ENCODE peak calls at places on chromosomes 6 and 20, in seven cellular contexts. One of them, this sample, is unnamed.

GRCh38 chr6:2523061-2523460 is 227.7 kb downstream of the MYLK4 start:
- DNase-seq in transverse colon: no peak
- DNase-seq in A549: no peak
- DNase-seq in stomach: no peak
- DNase-seq in GM12878: no peak
- DNase-seq in upper lobe of left lung: no peak
- DNase-seq in tibial nerve: no peak
- DNase-seq in this sample: no peak

GRCh38 chr6:134182528-134182927 is 130.1 kb upstream of the SLC2A12 start:
- DNase-seq in transverse colon: no peak
- DNase-seq in A549: no peak
- DNase-seq in stomach: no peak
- DNase-seq in GM12878: no peak
- DNase-seq in upper lobe of left lung: no peak
- DNase-seq in tibial nerve: no peak
- DNase-seq in this sample: no peak

GRCh38 chr20:53346266-53346665 is 247.4 kb downstream of the ZNF217 start:
- DNase-seq in transverse colon: no peak
- DNase-seq in A549: no peak
- DNase-seq in stomach: no peak
- DNase-seq in GM12878: no peak
- DNase-seq in upper lobe of left lung: no peak
- DNase-seq in tibial nerve: no peak
- DNase-seq in this sample: no peak

GRCh38 chr6:20680697-20681165 is 146.5 kb downstream of the CDKAL1 start:
- DNase-seq in transverse colon: no peak
- DNase-seq in A549: no peak
- DNase-seq in stomach: no peak
- DNase-seq in GM12878: no peak
- DNase-seq in upper lobe of left lung: no peak
- DNase-seq in tibial nerve: no peak
- DNase-seq in this sample: no peak

GRCh38 chr6:112150363-112150762 is 63.0 kb downstream of the FAM229B start:
- DNase-seq in transverse colon: no peak
- DNase-seq in A549: no peak
- DNase-seq in stomach: no peak
- DNase-seq in GM12878: no peak
- DNase-seq in upper lobe of left lung: no peak
- DNase-seq in tibial nerve: peak
- DNase-seq in this sample: peak

GRCh38 chr6:14732845-14733757 is 512.8 kb upstream of the JARID2 start:
- DNase-seq in transverse colon: no peak
- DNase-seq in A549: peak
- DNase-seq in stomach: no peak
- DNase-seq in GM12878: no peak
- DNase-seq in upper lobe of left lung: no peak
- DNase-seq in tibial nerve: no peak
- DNase-seq in this sample: no peak

GRCh38 chr6:129853996-129854711 is 7.0 kb downstream of the TMEM244 start:
- DNase-seq in transverse colon: no peak
- DNase-seq in A549: no peak
- DNase-seq in stomach: no peak
- DNase-seq in GM12878: no peak
- DNase-seq in upper lobe of left lung: no peak
- DNase-seq in tibial nerve: no peak
- DNase-seq in this sample: no peak

GRCh38 chr6:167151648-167152047 is 6.1 kb downstream of the GPR31 start:
- DNase-seq in transverse colon: no peak
- DNase-seq in A549: no peak
- DNase-seq in stomach: no peak
- DNase-seq in GM12878: no peak
- DNase-seq in upper lobe of left lung: no peak
- DNase-seq in tibial nerve: no peak
- DNase-seq in this sample: no peak

GRCh38 chr6:154969796-154970195 is 25.3 kb upstream of the TIAM2 start:
- DNase-seq in transverse colon: no peak
- DNase-seq in A549: no peak
- DNase-seq in stomach: no peak
- DNase-seq in GM12878: no peak
- DNase-seq in upper lobe of left lung: no peak
- DNase-seq in tibial nerve: no peak
- DNase-seq in this sample: no peak

DNA sequence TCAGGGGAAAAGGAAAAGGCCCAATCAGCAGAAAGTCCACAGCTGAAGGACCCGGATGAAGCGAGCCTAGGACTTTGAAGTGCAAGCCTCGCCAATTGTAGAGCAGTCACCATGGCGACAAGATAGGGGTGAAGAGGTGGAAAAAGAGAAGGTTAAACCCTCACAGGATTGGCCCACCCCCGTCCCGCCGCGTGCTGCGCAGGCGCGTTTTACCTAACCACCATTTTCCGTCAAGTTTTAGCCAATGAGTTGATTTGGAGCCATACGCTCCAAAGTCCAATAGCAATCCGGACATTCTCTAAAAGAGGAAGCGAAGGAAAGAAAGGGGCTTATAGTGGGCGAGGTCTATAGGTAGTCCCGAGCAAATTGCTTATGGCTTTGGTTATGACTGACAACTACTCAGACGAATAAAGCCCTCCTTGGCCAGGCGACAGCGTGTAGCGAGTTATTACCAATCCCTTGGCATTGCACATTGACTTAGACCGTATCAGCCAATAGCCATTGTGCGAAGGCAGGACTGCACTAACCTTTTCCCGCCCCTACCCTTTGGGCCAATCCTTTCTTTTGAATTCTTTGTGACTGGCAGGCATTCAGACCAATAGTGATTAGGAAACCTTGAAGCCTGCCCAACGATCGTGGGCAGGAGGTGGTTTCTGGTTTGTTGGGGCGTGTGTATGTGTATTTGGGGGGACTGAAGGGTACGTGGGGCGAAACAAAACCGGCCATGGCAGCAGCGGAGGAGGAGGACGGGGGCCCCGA is at the start of gene RNF5:
- DNase-seq in transverse colon: peak
- DNase-seq in A549: peak
- DNase-seq in stomach: peak
- DNase-seq in GM12878: peak
- DNase-seq in upper lobe of left lung: peak
- DNase-seq in tibial nerve: peak
- DNase-seq in this sample: peak
- TF ChIP-seq POLR2A in transverse colon: peak
- TF ChIP-seq POLR2A in A549: no peak
- TF ChIP-seq POLR2A in stomach: no peak
- TF ChIP-seq POLR2A in GM12878: no peak
- TF ChIP-seq POLR2A in upper lobe of left lung: no peak
- TF ChIP-seq POLR2A in tibial nerve: peak
- TF ChIP-seq POLR2A in this sample: no peak

GRCh38 chr20:19431906-19432305 is 219.5 kb downstream of the SLC24A3 start:
- DNase-seq in transverse colon: no peak
- DNase-seq in A549: no peak
- DNase-seq in stomach: no peak
- DNase-seq in GM12878: no peak
- DNase-seq in upper lobe of left lung: no peak
- DNase-seq in tibial nerve: no peak
- DNase-seq in this sample: no peak

GRCh38 chr20:19431308-19431685 is 218.9 kb downstream of the SLC24A3 start:
- DNase-seq in transverse colon: no peak
- DNase-seq in A549: no peak
- DNase-seq in stomach: no peak
- DNase-seq in GM12878: no peak
- DNase-seq in upper lobe of left lung: peak
- DNase-seq in tibial nerve: no peak
- DNase-seq in this sample: no peak

GRCh38 chr20:19438488-19438887 is 226.0 kb downstream of the SLC24A3 start:
- DNase-seq in transverse colon: no peak
- DNase-seq in A549: no peak
- DNase-seq in stomach: no peak
- DNase-seq in GM12878: no peak
- DNase-seq in upper lobe of left lung: no peak
- DNase-seq in tibial nerve: no peak
- DNase-seq in this sample: peak

GRCh38 chr20:19433371-19434316 is 221.2 kb downstream of the SLC24A3 start:
- DNase-seq in transverse colon: no peak
- DNase-seq in A549: no peak
- DNase-seq in stomach: no peak
- DNase-seq in GM12878: no peak
- DNase-seq in upper lobe of left lung: no peak
- DNase-seq in tibial nerve: no peak
- DNase-seq in this sample: no peak

GRCh38 chr20:19435820-19436219 is 223.4 kb downstream of the SLC24A3 start:
- DNase-seq in transverse colon: no peak
- DNase-seq in A549: no peak
- DNase-seq in stomach: no peak
- DNase-seq in GM12878: no peak
- DNase-seq in upper lobe of left lung: no peak
- DNase-seq in tibial nerve: no peak
- DNase-seq in this sample: no peak
- TF ChIP-seq CTCF in transverse colon: no peak
- TF ChIP-seq CTCF in A549: no peak
- TF ChIP-seq CTCF in stomach: no peak
- TF ChIP-seq CTCF in GM12878: no peak
- TF ChIP-seq CTCF in upper lobe of left lung: no peak
- TF ChIP-seq CTCF in tibial nerve: no peak
- TF ChIP-seq CTCF in this sample: no peak

GRCh38 chr6:43817192-43817591 is 47.2 kb downstream of the VEGFA start:
- DNase-seq in transverse colon: peak
- DNase-seq in A549: peak
- DNase-seq in stomach: peak
- DNase-seq in GM12878: no peak
- DNase-seq in upper lobe of left lung: no peak
- DNase-seq in tibial nerve: no peak
- DNase-seq in this sample: no peak
- TF ChIP-seq EP300 in transverse colon: no peak
- TF ChIP-seq EP300 in A549: no peak
- TF ChIP-seq EP300 in stomach: no peak
- TF ChIP-seq EP300 in GM12878: no peak
- TF ChIP-seq EP300 in upper lobe of left lung: no peak
- TF ChIP-seq EP300 in tibial nerve: no peak
- TF ChIP-seq EP300 in this sample: no peak

DNA sequence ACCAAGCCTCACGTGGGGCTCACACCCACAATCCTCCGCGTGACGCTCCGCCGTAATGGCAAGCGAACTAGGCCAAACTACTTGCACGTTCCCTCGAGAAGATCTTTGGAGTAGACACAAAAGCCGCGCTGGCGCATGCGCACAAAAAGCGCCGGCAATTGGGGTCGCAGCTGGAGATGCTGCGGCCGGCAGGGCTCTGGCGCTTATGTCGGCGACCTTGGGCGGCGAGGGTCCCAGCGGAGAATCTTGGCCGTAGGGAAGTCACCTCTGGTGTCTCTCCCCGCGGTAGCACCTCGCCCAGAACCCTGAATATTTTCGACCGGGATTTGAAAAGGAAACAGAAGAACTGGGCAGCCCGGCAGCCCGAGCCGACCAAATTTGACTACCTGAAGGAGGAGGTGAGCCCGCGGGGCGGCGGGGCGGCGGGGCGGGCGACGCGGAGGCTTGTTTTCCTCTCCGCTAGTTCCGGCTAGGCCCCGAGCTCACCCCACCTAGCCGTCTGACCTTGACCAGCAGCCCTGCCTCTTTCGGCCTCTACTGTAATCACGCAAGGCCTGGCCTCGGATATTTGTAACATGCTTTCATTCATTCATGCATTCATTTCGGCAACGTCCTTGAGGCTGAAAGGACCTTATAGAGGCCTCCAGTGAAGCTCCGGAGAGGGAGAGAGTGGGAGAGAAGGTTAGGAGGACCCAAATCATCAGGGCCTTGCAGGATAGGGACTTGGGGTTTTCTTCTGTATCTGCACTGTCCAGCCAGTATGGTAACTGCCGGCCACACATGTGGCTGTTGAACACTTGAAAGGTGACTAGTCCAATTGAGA is at the start of the genes ESF1 and NDUFAF5:
- DNase-seq in transverse colon: peak
- DNase-seq in A549: peak
- DNase-seq in stomach: peak
- DNase-seq in GM12878: peak
- DNase-seq in upper lobe of left lung: peak
- DNase-seq in tibial nerve: peak
- DNase-seq in this sample: peak
- TF ChIP-seq POLR2A in transverse colon: peak
- TF ChIP-seq POLR2A in A549: peak
- TF ChIP-seq POLR2A in stomach: no peak
- TF ChIP-seq POLR2A in GM12878: peak
- TF ChIP-seq POLR2A in upper lobe of left lung: no peak
- TF ChIP-seq POLR2A in tibial nerve: no peak
- TF ChIP-seq POLR2A in this sample: peak

DNA sequence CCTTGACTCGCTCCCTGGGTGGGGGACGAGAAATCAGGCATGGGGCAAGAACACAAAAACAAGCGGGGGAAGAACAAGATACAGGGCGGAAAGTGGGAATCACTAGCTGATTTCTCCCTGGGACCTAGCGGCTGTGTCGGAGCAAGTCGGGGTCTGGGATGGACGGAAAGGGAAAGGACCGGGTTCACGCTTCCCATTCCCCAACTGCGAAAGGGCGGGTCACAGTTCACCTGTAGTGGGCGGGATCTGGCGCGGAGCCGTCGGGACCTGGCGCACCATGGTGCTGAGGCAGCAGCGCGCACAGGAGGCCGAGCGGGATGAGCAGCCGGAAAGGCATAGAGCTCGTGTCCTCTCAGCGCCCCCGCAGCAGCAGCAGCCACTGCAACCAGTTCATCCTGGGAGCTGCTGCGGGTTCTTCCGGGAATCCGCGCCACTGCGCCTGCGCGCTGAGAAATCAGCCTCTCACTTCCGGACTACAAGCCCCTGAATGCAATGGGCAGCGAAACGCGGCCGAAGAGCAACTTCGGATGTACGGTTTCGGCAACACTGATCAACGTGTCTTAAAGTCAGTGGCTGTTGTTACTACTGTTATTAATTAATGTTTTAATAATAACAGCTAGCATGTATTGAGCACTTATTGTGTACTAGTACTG is at the start of gene EDEM2:
- DNase-seq in transverse colon: peak
- DNase-seq in A549: peak
- DNase-seq in stomach: peak
- DNase-seq in GM12878: peak
- DNase-seq in upper lobe of left lung: peak
- DNase-seq in tibial nerve: peak
- DNase-seq in this sample: peak
- TF ChIP-seq CTCF in transverse colon: no peak
- TF ChIP-seq CTCF in A549: peak
- TF ChIP-seq CTCF in stomach: no peak
- TF ChIP-seq CTCF in GM12878: no peak
- TF ChIP-seq CTCF in upper lobe of left lung: no peak
- TF ChIP-seq CTCF in tibial nerve: peak
- TF ChIP-seq CTCF in this sample: no peak